ENCODE peak calls at places on chromosomes 5 and 9, in eight cellular contexts. C, T, Y, I, K, R, E and G are unnamed samples.

GRCh38 chr5:158700997-158701391 is 398.7 kb downstream of the EBF1 start:
- DNase-seq in E (no peak), K (no peak), C (no peak), Y (no peak), R (no peak), I (no peak), T (no peak), G (no peak)

GRCh38 chr5:12272389-12272788 is 368.1 kb upstream of the CTNND2 start:
- DNase-seq in E (peak), T (no peak), K (no peak), R (no peak), Y (no peak), C (no peak), I (no peak), G (no peak)

GRCh38 chr5:174231961-174232487 is 186.5 kb downstream of the NSG2 start:
- DNase-seq in T (no peak), E (peak), C (no peak), K (no peak), Y (no peak), R (no peak), I (no peak), G (no peak)

GRCh38 chr9:122370869-122371467 is at the start of gene PTGS1:
- DNase-seq in Y (no peak), C (no peak), I (peak), R (peak), T (peak), E (peak), K (no peak), G (no peak)

GRCh38 chr5:32193591-32193990 is 19.5 kb upstream of the GOLPH3 start:
- DNase-seq in T (peak), K (no peak), R (peak), C (no peak), I (no peak), Y (no peak), E (peak), G (no peak)

GRCh38 chr9:93898502-93899426 is 56.4 kb downstream of the BARX1 start:
- DNase-seq in Y (no peak), T (no peak), E (no peak), R (peak), K (no peak), I (peak), C (no peak), G (no peak)

GRCh38 chr9:129361196-129361595 is 183.1 kb upstream of the IER5L start:
- DNase-seq in E (no peak), T (no peak), C (no peak), I (no peak), Y (no peak), R (no peak), K (no peak), G (no peak)

GRCh38 chr5:168404366-168404765 is 81.9 kb upstream of the RARS1 start:
- DNase-seq in Y (no peak), R (peak), T (no peak), I (no peak), E (peak), K (no peak), C (no peak), G (no peak)

GRCh38 chr9:105313238-105313637 is 68.8 kb downstream of the SLC44A1 start:
- DNase-seq in T (no peak), Y (no peak), R (no peak), C (no peak), I (no peak), E (peak), K (no peak), G (no peak)

GRCh38 chr9:35518212-35518917 is 28.5 kb downstream of the RUSC2 start:
- DNase-seq in C (no peak), T (no peak), E (peak), R (no peak), I (no peak), Y (no peak), K (no peak), G (no peak)

GRCh38 chr9:87148391-87149237 is 201.3 kb upstream of the GAS1 start:
- DNase-seq in C (no peak), R (peak), Y (no peak), I (no peak), T (peak), K (no peak), E (peak), G (no peak)

GRCh38 chr5:32276173-32276853 is 36.4 kb downstream of the MTMR12 start:
- DNase-seq in C (no peak), R (no peak), Y (no peak), K (no peak), T (no peak), E (peak), I (no peak), G (peak)

GRCh38 chr5:57441557-57441956 is 41.1 kb downstream of the ACTBL2 start:
- DNase-seq in C (no peak), R (no peak), Y (no peak), E (peak), I (no peak), T (no peak), K (no peak), G (no peak)

GRCh38 chr5:68911840-68912690 is 181.7 kb upstream of the SLC30A5 start:
- DNase-seq in T (no peak), Y (no peak), R (no peak), I (no peak), C (no peak), K (no peak), E (peak), G (no peak)

GRCh38 chr5:146967646-146968045 is 89.1 kb upstream of the PPP2R2B start:
- DNase-seq in E (no peak), Y (no peak), K (no peak), I (no peak), T (no peak), C (no peak), R (no peak), G (no peak)

GRCh38 chr9:97910273-97910844 is 11.9 kb downstream of the TRMO start:
- DNase-seq in C (no peak), E (no peak), T (no peak), I (no peak), K (no peak), R (no peak), Y (no peak), G (no peak)

GRCh38 chr5:39500656-39501295 is 76.0 kb upstream of the DAB2 start:
- DNase-seq in C (no peak), I (no peak), E (no peak), Y (no peak), T (no peak), R (no peak), K (no peak), G (no peak)

GRCh38 chr9:32413424-32413823 is 29.0 kb downstream of the ACO1 start:
- DNase-seq in Y (no peak), T (no peak), I (no peak), R (no peak), C (no peak), K (no peak), E (peak), G (no peak)

GRCh38 chr9:135078361-135078821 is 9.1 kb upstream of the OLFM1 start:
- DNase-seq in K (no peak), C (no peak), I (no peak), T (no peak), E (no peak), R (no peak), Y (no peak), G (no peak)